ENCODE peak calls at places on chromosomes 13 and 19, in eight cellular contexts. B, F, Y, I, S, P, J and E are unnamed samples.

GRCh38 chr19:12166596-12166995 is 3.7 kb downstream of the ZNF136 start:
- DNase-seq in P (no peak), I (no peak), S (no peak), B (no peak), F (no peak), Y (no peak), J (no peak), E (no peak)

GRCh38 chr13:52455677-52456041 is 381 bp downstream of the CKAP2 start:
- DNase-seq in B (peak), Y (peak), P (peak), J (peak), F (peak), S (peak), I (peak), E (peak)

GRCh38 chr13:42284068-42284467 is 12.1 kb downstream of the AKAP11 start:
- DNase-seq in J (no peak), F (no peak), P (no peak), S (no peak), Y (no peak), I (no peak), B (no peak), E (no peak)

GRCh38 chr13:102261809-102262208 is 140.0 kb downstream of the FGF14 start:
- DNase-seq in J (no peak), S (no peak), F (no peak), I (no peak), Y (no peak), B (no peak), P (no peak), E (no peak)

GRCh38 chr13:39100996-39101751 is 62.9 kb downstream of the NHLRC3 start:
- DNase-seq in F (no peak), S (no peak), B (no peak), P (no peak), Y (no peak), J (no peak), I (no peak), E (no peak)

GRCh38 chr13:45907501-45907900 is 55.9 kb upstream of the SIAH3 start:
- DNase-seq in S (no peak), B (no peak), P (no peak), Y (no peak), I (no peak), J (no peak), F (no peak), E (no peak)

GRCh38 chr19:15897026-15897737 is 692 bp downstream of the CYP4F2 start:
- DNase-seq in B (no peak), F (no peak), I (no peak), S (no peak), Y (no peak), P (no peak), J (no peak), E (no peak)

GRCh38 chr13:97432232-97432916 is 1.6 kb upstream of the RAP2A start:
- DNase-seq in J (no peak), P (no peak), S (no peak), I (no peak), F (no peak), B (no peak), Y (no peak), E (no peak)

GRCh38 chr13:45349438-45349837 is 8.5 kb upstream of the TPT1 start:
- DNase-seq in I (no peak), F (no peak), J (no peak), S (no peak), P (no peak), B (no peak), Y (no peak), E (no peak)

GRCh38 chr19:40528533-40529092 is 48.1 kb upstream of the SHKBP1 start:
- DNase-seq in J (no peak), S (no peak), Y (no peak), B (no peak), I (no peak), F (no peak), P (no peak), E (no peak)

GRCh38 chr19:20840371-20840770 is 64.3 kb downstream of the ZNF66 start:
- DNase-seq in F (no peak), S (no peak), J (no peak), I (no peak), B (peak), Y (peak), P (no peak), E (no peak)

GRCh38 chr13:49997935-49998334 is 1.1 kb downstream of the TRIM13 start:
- DNase-seq in S (no peak), P (no peak), I (no peak), F (peak), J (no peak), Y (no peak), B (peak), E (no peak)

GRCh38 chr13:40503026-40503425 is 163.4 kb downstream of the FOXO1 start:
- DNase-seq in P (no peak), B (no peak), Y (no peak), I (no peak), F (no peak), J (no peak), S (no peak), E (no peak)

GRCh38 chr13:100977841-100978240 is 303.2 kb upstream of the TMTC4 start:
- DNase-seq in P (no peak), Y (no peak), F (no peak), S (no peak), B (no peak), I (no peak), J (no peak), E (no peak)

GRCh38 chr19:29583196-29584006 is 22.7 kb upstream of the POP4 start:
- DNase-seq in S (no peak), I (no peak), Y (peak), P (no peak), F (no peak), J (no peak), B (no peak), E (no peak)

GRCh38 chr19:14677464-14677863 is 2.8 kb upstream of the ADGRE3 start:
- DNase-seq in I (no peak), P (no peak), B (no peak), Y (no peak), S (no peak), J (no peak), F (no peak), E (no peak)

GRCh38 chr19:54481326-54481930 is 8.3 kb upstream of the CDC42EP5 start:
- DNase-seq in F (peak), S (no peak), J (no peak), I (no peak), Y (peak), P (peak), B (peak), E (peak)

GRCh38 chr19:50016225-50016807 is 8.9 kb downstream of the VRK3 start:
- DNase-seq in Y (no peak), S (no peak), B (no peak), I (no peak), F (no peak), J (no peak), P (no peak), E (no peak)

GRCh38 chr19:48568345-48568886 is 16.4 kb downstream of the SULT2B1 start:
- DNase-seq in S (peak), B (peak), F (peak), J (peak), I (no peak), P (peak), Y (peak), E (no peak)

GRCh38 chr19:48513289-48514122 is 1.9 kb upstream of the LMTK3 start:
- DNase-seq in F (peak), S (no peak), P (peak), Y (peak), B (peak), I (peak), J (peak), E (peak)

GRCh38 chr13:29587645-29588044 is 7.8 kb downstream of the SLC7A1 start:
- DNase-seq in S (no peak), I (no peak), F (no peak), Y (no peak), B (no peak), P (peak), J (no peak), E (no peak)

GRCh38 chr13:106755542-106755941 is 187.6 kb upstream of the ARGLU1 start:
- DNase-seq in B (no peak), I (no peak), J (no peak), F (no peak), Y (no peak), P (no peak), S (no peak), E (no peak)

GRCh38 chr19:1269065-1269477 is at the start of gene CIRBP:
- DNase-seq in J (peak), I (peak), P (peak), F (peak), S (peak), Y (peak), B (peak), E (peak)

GRCh38 chr13:111043575-111043982 is 71.5 kb upstream of the ARHGEF7 start:
- DNase-seq in S (no peak), J (no peak), B (no peak), F (no peak), I (no peak), P (peak), Y (no peak), E (no peak)

GRCh38 chr19:53885036-53885435 is 3.0 kb downstream of the PRKCG start:
- DNase-seq in P (no peak), Y (no peak), J (no peak), B (no peak), I (no peak), F (no peak), S (no peak), E (no peak)

GRCh38 chr13:20664304-20664703 is 39.2 kb upstream of the IL17D start:
- DNase-seq in Y (no peak), I (no peak), F (no peak), B (no peak), J (no peak), S (no peak), P (no peak), E (no peak)

GRCh38 chr19:50562329-50562728 is 5.9 kb downstream of the LRRC4B start:
- DNase-seq in J (no peak), F (no peak), Y (no peak), P (no peak), I (no peak), B (no peak), S (no peak), E (no peak)

GRCh38 chr13:42276683-42277082 is 4.7 kb downstream of the AKAP11 start:
- DNase-seq in S (no peak), I (no peak), Y (no peak), P (no peak), J (no peak), B (no peak), F (no peak), E (no peak)

GRCh38 chr13:33349314-33349995 is 63.9 kb upstream of the STARD13 start:
- DNase-seq in I (no peak), Y (no peak), F (peak), P (peak), S (peak), B (no peak), J (no peak), E (no peak)

GRCh38 chr19:5973376-5973775 is 4.6 kb downstream of the RANBP3 start:
- DNase-seq in S (no peak), B (no peak), J (no peak), P (no peak), I (no peak), Y (no peak), F (no peak), E (no peak)

GRCh38 chr19:41887711-41888382 is 4.9 kb downstream of the ARHGEF1 start:
- DNase-seq in B (peak), I (peak), P (peak), Y (peak), J (peak), S (no peak), F (peak), E (peak)

GRCh38 chr13:30154531-30154930 is 152.8 kb downstream of the KATNAL1 start:
- DNase-seq in F (no peak), Y (no peak), I (no peak), P (no peak), J (no peak), S (no peak), B (no peak), E (no peak)

GRCh38 chr19:29018542-29018941 is 194.4 kb downstream of the UQCRFS1 start:
- DNase-seq in S (no peak), F (no peak), B (no peak), P (no peak), Y (no peak), I (no peak), J (no peak), E (no peak)

GRCh38 chr13:99870541-99870940 is 101.0 kb downstream of the ZIC5 start:
- DNase-seq in P (no peak), I (no peak), Y (no peak), S (no peak), B (no peak), F (no peak), J (no peak), E (no peak)

GRCh38 chr19:48393559-48394330 is at the start of gene GRIN2D:
- DNase-seq in Y (no peak), B (no peak), I (no peak), S (no peak), P (no peak), J (no peak), F (no peak), E (no peak)

GRCh38 chr13:46951516-46951915 is 54.7 kb upstream of the HTR2A start:
- DNase-seq in J (no peak), P (no peak), I (no peak), Y (peak), S (no peak), F (no peak), B (peak), E (no peak)

GRCh38 chr19:15563325-15563794 is 51.7 kb upstream of the CYP4F8 start:
- DNase-seq in S (peak), B (peak), F (peak), P (peak), J (peak), Y (no peak), I (no peak), E (no peak)

GRCh38 chr19:49954092-49954825 is 6.7 kb downstream of the SIGLEC11 start:
- DNase-seq in J (no peak), P (peak), Y (no peak), I (no peak), B (peak), S (peak), F (no peak), E (no peak)

GRCh38 chr13:109697936-109698335 is 88.4 kb downstream of the IRS2 start:
- DNase-seq in S (no peak), B (no peak), I (no peak), F (no peak), J (no peak), P (no peak), Y (no peak), E (no peak)

GRCh38 chr13:31207630-31208549 is 8.1 kb downstream of the B3GLCT start:
- DNase-seq in P (no peak), I (no peak), Y (no peak), F (no peak), B (no peak), S (peak), J (no peak), E (no peak)

GRCh38 chr13:84870190-84870589 is 929.0 kb downstream of the SLITRK6 start:
- DNase-seq in I (no peak), F (no peak), J (no peak), P (no peak), Y (no peak), S (no peak), B (no peak), E (no peak)
- TF ChIP-seq CTCF in I (peak), F (no peak), J (no peak), P (no peak), Y (no peak), S (no peak), B (no peak), E (no peak)

GRCh38 chr19:56661248-56661647 is 10.3 kb downstream of the ZNF835 start:
- DNase-seq in Y (no peak), I (no peak), S (no peak), B (no peak), J (no peak), F (no peak), P (no peak), E (no peak)

GRCh38 chr19:56663931-56664500 is 7.5 kb downstream of the ZNF835 start:
- DNase-seq in Y (no peak), J (no peak), B (no peak), I (no peak), S (no peak), P (no peak), F (no peak), E (no peak)

GRCh38 chr19:56664511-56664910 is 7.0 kb downstream of the ZNF835 start:
- DNase-seq in Y (no peak), B (no peak), F (no peak), S (no peak), I (no peak), J (no peak), P (no peak), E (no peak)

GRCh38 chr19:56660381-56661105 is 11.0 kb downstream of the ZNF835 start:
- DNase-seq in J (no peak), S (peak), P (no peak), Y (no peak), F (no peak), B (peak), I (no peak), E (no peak)
- TF ChIP-seq CTCF in J (no peak), S (no peak), P (no peak), Y (no peak), F (no peak), B (no peak), I (no peak), E (no peak)

DNA sequence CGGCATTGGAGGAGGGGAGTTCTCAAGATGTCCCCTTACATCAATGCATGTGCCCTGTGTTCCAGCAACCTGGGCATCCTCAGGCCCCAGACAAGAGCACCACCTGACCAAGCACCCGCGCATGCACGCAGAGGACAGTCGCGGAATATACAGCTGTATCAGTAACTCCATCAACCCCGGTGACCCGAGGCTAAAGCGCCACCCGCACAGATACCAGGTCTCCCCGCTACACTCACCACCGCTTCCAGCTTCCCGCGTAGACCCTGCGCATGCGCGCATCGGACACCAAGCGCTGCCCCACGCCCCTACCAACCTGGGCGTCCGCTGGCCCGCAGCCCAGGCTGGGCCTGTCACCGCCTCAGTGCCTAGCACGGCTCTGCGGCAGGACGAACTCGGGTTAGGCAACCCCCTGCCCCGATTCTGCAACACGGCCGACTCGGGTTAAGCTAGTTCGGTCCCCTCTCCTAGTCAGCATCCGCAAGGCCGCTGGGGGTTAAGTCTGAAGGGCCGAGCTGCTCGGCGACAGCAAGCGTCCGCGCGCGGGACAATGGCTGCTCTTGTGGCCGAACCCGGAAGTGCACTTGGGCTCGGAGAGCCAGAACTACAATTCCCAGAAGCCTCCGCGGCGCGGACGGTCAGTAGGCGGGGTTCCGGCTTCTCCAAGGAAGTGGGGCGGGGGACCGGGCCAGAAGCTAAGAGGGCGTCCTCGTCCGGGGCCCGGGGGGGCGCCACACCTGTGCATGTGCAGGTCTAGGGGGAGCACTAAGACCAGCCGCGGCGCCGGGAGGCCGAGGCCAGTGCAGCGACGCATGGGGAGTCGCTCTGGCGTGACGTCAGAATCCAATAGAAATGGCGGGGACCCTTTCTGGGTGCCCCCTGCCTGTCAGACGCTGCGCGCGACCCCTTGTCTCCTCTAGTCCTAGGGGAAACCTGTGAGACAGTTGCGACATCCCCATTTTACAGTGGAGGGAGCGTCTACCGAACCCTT is at the start of gene ZNF180:
- DNase-seq in Y (peak), F (peak), I (peak), J (peak), P (peak), B (peak), S (peak), E (peak)
- TF ChIP-seq CTCF in Y (peak), F (peak), I (peak), J (peak), P (peak), B (peak), S (peak), E (peak)

GRCh38 chr13:43389573-43389972 is 366.2 kb downstream of the DNAJC15 start:
- DNase-seq in I (no peak), P (no peak), S (no peak), F (no peak), J (no peak), B (peak), Y (no peak), E (no peak)

GRCh38 chr13:43390101-43390500 is 366.7 kb downstream of the DNAJC15 start:
- DNase-seq in J (no peak), S (no peak), F (no peak), B (no peak), P (no peak), Y (no peak), I (no peak), E (no peak)

GRCh38 chr13:43388282-43389034 is 365.1 kb downstream of the DNAJC15 start:
- DNase-seq in F (no peak), B (no peak), J (peak), I (no peak), S (no peak), P (peak), Y (peak), E (no peak)

GRCh38 chr13:43390582-43390981 is 367.2 kb downstream of the DNAJC15 start:
- DNase-seq in S (no peak), P (no peak), I (no peak), J (no peak), F (no peak), Y (no peak), B (no peak), E (peak)

DNA sequence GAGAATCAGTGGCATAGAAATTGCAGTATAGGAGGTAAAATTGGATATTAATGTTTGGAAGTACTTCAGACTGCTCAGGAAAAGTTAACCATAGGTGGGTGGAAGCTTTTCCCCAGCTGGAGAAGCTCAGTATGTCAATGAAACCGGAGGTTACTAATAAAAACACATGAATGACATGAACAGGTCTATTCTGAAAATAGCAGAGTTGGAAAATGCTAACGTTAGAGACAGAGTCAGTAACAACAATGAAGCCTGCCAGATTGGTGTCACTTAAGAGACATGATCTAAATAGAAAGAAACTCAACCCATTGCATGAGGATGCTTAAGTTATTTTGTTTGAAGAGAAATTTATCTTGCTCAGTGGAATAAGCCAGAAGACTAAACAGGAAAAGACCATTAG is 364.5 kb downstream of the DNAJC15 start:
- DNase-seq in B (no peak), F (no peak), J (no peak), Y (no peak), P (no peak), I (no peak), S (no peak), E (no peak)
- TF ChIP-seq CTCF in B (no peak), F (no peak), J (no peak), Y (no peak), P (no peak), I (no peak), S (no peak), E (no peak)

DNA sequence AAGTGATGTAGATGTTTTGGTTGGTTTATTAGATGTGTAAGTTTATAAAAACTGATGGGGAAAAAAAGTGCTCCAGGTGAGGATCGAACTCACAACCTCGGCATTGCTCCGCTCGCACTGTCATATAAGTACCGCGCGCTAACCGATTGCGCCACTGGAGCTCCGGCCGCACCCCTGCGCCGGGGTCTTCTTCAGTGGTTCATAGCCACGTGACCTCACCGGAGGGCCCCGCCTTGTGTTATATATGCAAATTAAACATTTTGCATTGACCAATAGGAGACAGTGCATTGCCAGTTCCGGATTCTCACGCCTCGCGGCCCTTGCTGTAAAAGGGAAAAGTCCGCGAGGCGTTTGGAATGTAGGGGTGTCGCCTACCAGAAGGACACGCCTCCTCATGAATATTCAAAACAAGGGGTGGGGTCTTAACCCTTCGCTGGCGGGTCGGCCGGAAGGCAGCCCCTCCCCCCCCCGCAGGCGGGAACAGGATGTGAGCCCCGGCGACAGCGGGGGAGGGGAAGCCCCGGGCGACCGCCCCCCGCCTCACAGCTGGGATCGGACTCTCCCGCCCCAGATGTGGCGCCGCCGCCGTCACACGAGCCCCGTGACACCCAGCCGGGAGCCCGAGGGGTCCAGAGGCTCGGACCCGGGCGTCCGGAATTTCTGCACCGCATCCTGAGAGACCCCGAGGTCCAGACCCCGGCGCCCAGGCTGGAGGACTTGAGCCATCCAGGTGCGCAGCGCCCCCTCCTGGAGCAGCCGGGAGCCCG is at the start of gene PLEKHG2:
- DNase-seq in J (peak), F (peak), P (peak), B (peak), Y (peak), I (peak), S (peak), E (peak)
- TF ChIP-seq CTCF in J (peak), F (peak), P (peak), B (peak), Y (peak), I (peak), S (peak), E (peak)